ENCODE peak calls at places on chromosomes 16 and 17, in five cellular contexts. One of them, this sample, is unnamed.

GRCh38 chr17:73192219-73192893 is 499 bp upstream of the COG1 start:
- DNase-seq in H9: peak
- DNase-seq in mesenchymal stem cell: peak
- DNase-seq in IMR-90: peak
- DNase-seq in H1: peak
- DNase-seq in this sample: peak

GRCh38 chr17:76805319-76805718 is 62.9 kb upstream of the MGAT5B start:
- DNase-seq in H9: no peak
- DNase-seq in mesenchymal stem cell: peak
- DNase-seq in IMR-90: peak
- DNase-seq in H1: no peak
- DNase-seq in this sample: no peak

GRCh38 chr17:72399608-72400487 is 279.0 kb downstream of the SOX9 start:
- DNase-seq in H9: no peak
- DNase-seq in mesenchymal stem cell: no peak
- DNase-seq in IMR-90: no peak
- DNase-seq in H1: no peak
- DNase-seq in this sample: no peak

GRCh38 chr17:51857052-51857593 is 301.4 kb downstream of the CA10 start:
- DNase-seq in H9: peak
- DNase-seq in mesenchymal stem cell: no peak
- DNase-seq in IMR-90: no peak
- DNase-seq in H1: no peak
- DNase-seq in this sample: no peak

GRCh38 chr17:61728297-61728836 is 135.0 kb downstream of the BRIP1 start:
- DNase-seq in H9: no peak
- DNase-seq in mesenchymal stem cell: no peak
- DNase-seq in IMR-90: no peak
- DNase-seq in H1: no peak
- DNase-seq in this sample: no peak

GRCh38 chr17:7034955-7035590 is 742 bp upstream of the SLC16A13 start:
- DNase-seq in H9: no peak
- DNase-seq in mesenchymal stem cell: no peak
- DNase-seq in IMR-90: no peak
- DNase-seq in H1: no peak
- DNase-seq in this sample: no peak

GRCh38 chr16:525520-526180 is 1.9 kb upstream of the CAPN15 start:
- DNase-seq in H9: no peak
- DNase-seq in mesenchymal stem cell: peak
- DNase-seq in IMR-90: peak
- DNase-seq in H1: no peak
- DNase-seq in this sample: no peak

GRCh38 chr16:15548482-15548891 is 94.5 kb downstream of the MARF1 start:
- DNase-seq in H9: no peak
- DNase-seq in mesenchymal stem cell: no peak
- DNase-seq in IMR-90: peak
- DNase-seq in H1: no peak
- DNase-seq in this sample: no peak

GRCh38 chr17:51032850-51033249 is 87.8 kb downstream of the SPAG9 start:
- DNase-seq in H9: no peak
- DNase-seq in mesenchymal stem cell: no peak
- DNase-seq in IMR-90: peak
- DNase-seq in H1: no peak
- DNase-seq in this sample: no peak

GRCh38 chr17:63649813-63650212 is 27.6 kb downstream of the MAP3K3 start:
- DNase-seq in H9: no peak
- DNase-seq in mesenchymal stem cell: no peak
- DNase-seq in IMR-90: no peak
- DNase-seq in H1: no peak
- DNase-seq in this sample: no peak

GRCh38 chr16:82629441-82630027 is 2.8 kb downstream of the CDH13 start:
- DNase-seq in H9: no peak
- DNase-seq in mesenchymal stem cell: peak
- DNase-seq in IMR-90: peak
- DNase-seq in H1: no peak
- DNase-seq in this sample: no peak

GRCh38 chr17:68600123-68600880 is 865 bp downstream of the FAM20A start:
- DNase-seq in H9: peak
- DNase-seq in mesenchymal stem cell: peak
- DNase-seq in IMR-90: no peak
- DNase-seq in H1: peak
- DNase-seq in this sample: peak

GRCh38 chr16:17526956-17527355 is 56.2 kb upstream of the XYLT1 start:
- DNase-seq in H9: no peak
- DNase-seq in mesenchymal stem cell: no peak
- DNase-seq in IMR-90: no peak
- DNase-seq in H1: no peak
- DNase-seq in this sample: no peak

GRCh38 chr17:76972046-76972641 is 103.9 kb downstream of the MGAT5B start:
- DNase-seq in H9: no peak
- DNase-seq in mesenchymal stem cell: no peak
- DNase-seq in IMR-90: no peak
- DNase-seq in H1: no peak
- DNase-seq in this sample: no peak

GRCh38 chr17:15431766-15432165 is 35.7 kb downstream of the CDRT4 start:
- DNase-seq in H9: no peak
- DNase-seq in mesenchymal stem cell: no peak
- DNase-seq in IMR-90: no peak
- DNase-seq in H1: no peak
- DNase-seq in this sample: no peak

GRCh38 chr16:50497592-50497991 is 50.6 kb upstream of the NKD1 start:
- DNase-seq in H9: no peak
- DNase-seq in mesenchymal stem cell: no peak
- DNase-seq in IMR-90: peak
- DNase-seq in H1: no peak
- DNase-seq in this sample: no peak

GRCh38 chr17:63189082-63189481 is 223.0 kb downstream of the TANC2 start:
- DNase-seq in H9: no peak
- DNase-seq in mesenchymal stem cell: no peak
- DNase-seq in IMR-90: peak
- DNase-seq in H1: no peak
- DNase-seq in this sample: no peak

GRCh38 chr16:12646490-12647274 is 157.0 kb downstream of the CPPED1 start:
- DNase-seq in H9: no peak
- DNase-seq in mesenchymal stem cell: peak
- DNase-seq in IMR-90: no peak
- DNase-seq in H1: no peak
- DNase-seq in this sample: no peak

GRCh38 chr16:3774156-3774767 is 56.9 kb upstream of the TRAP1 start:
- DNase-seq in H9: no peak
- DNase-seq in mesenchymal stem cell: no peak
- DNase-seq in IMR-90: peak
- DNase-seq in H1: no peak
- DNase-seq in this sample: no peak

GRCh38 chr16:79283578-79283977 is 317.0 kb downstream of the MAF start:
- DNase-seq in H9: no peak
- DNase-seq in mesenchymal stem cell: no peak
- DNase-seq in IMR-90: no peak
- DNase-seq in H1: no peak
- DNase-seq in this sample: no peak

GRCh38 chr17:18960803-18961511 is 9.0 kb downstream of the SLC5A10 start:
- DNase-seq in H9: peak
- DNase-seq in mesenchymal stem cell: peak
- DNase-seq in IMR-90: peak
- DNase-seq in H1: peak
- DNase-seq in this sample: peak

GRCh38 chr17:80080081-80080480 is 21.3 kb upstream of the GAA start:
- DNase-seq in H9: no peak
- DNase-seq in mesenchymal stem cell: no peak
- DNase-seq in IMR-90: peak
- DNase-seq in H1: no peak
- DNase-seq in this sample: no peak

GRCh38 chr17:55098765-55099164 is 130.2 kb downstream of the STXBP4 start:
- DNase-seq in H9: no peak
- DNase-seq in mesenchymal stem cell: no peak
- DNase-seq in IMR-90: no peak
- DNase-seq in H1: no peak
- DNase-seq in this sample: no peak

GRCh38 chr17:78844301-78845005 is 3.8 kb upstream of the USP36 start:
- DNase-seq in H9: no peak
- DNase-seq in mesenchymal stem cell: peak
- DNase-seq in IMR-90: peak
- DNase-seq in H1: no peak
- DNase-seq in this sample: no peak

GRCh38 chr16:66979011-66979717 is 9.2 kb upstream of the CES4A start:
- DNase-seq in H9: no peak
- DNase-seq in mesenchymal stem cell: no peak
- DNase-seq in IMR-90: no peak
- DNase-seq in H1: no peak
- DNase-seq in this sample: no peak

GRCh38 chr17:57110152-57110542 is 25.1 kb downstream of the AKAP1 start:
- DNase-seq in H9: no peak
- DNase-seq in mesenchymal stem cell: no peak
- DNase-seq in IMR-90: no peak
- DNase-seq in H1: no peak
- DNase-seq in this sample: no peak

GRCh38 chr17:50478391-50479361 is at the start of gene RSAD1:
- DNase-seq in H9: peak
- DNase-seq in mesenchymal stem cell: peak
- DNase-seq in IMR-90: peak
- DNase-seq in H1: peak
- DNase-seq in this sample: peak

GRCh38 chr16:58339452-58339938 is 44.7 kb upstream of the PRSS54 start:
- DNase-seq in H9: peak
- DNase-seq in mesenchymal stem cell: peak
- DNase-seq in IMR-90: no peak
- DNase-seq in H1: no peak
- DNase-seq in this sample: no peak

GRCh38 chr17:57918017-57918895 is 37.0 kb downstream of the CUEDC1 start:
- DNase-seq in H9: no peak
- DNase-seq in mesenchymal stem cell: peak
- DNase-seq in IMR-90: peak
- DNase-seq in H1: no peak
- DNase-seq in this sample: no peak

GRCh38 chr16:16992986-16993783 is 477.6 kb downstream of the XYLT1 start:
- DNase-seq in H9: no peak
- DNase-seq in mesenchymal stem cell: no peak
- DNase-seq in IMR-90: no peak
- DNase-seq in H1: no peak
- DNase-seq in this sample: no peak

GRCh38 chr17:55443904-55444303 is 22.3 kb upstream of the MMD start:
- DNase-seq in H9: no peak
- DNase-seq in mesenchymal stem cell: no peak
- DNase-seq in IMR-90: no peak
- DNase-seq in H1: no peak
- DNase-seq in this sample: no peak

GRCh38 chr17:412211-413015 is 59.8 kb upstream of the RPH3AL start:
- DNase-seq in H9: no peak
- DNase-seq in mesenchymal stem cell: peak
- DNase-seq in IMR-90: peak
- DNase-seq in H1: peak
- DNase-seq in this sample: peak

GRCh38 chr16:74724820-74725549 is 24.3 kb upstream of the MLKL start:
- DNase-seq in H9: peak
- DNase-seq in mesenchymal stem cell: no peak
- DNase-seq in IMR-90: peak
- DNase-seq in H1: no peak
- DNase-seq in this sample: no peak

GRCh38 chr16:51545951-51546350 is 394.9 kb upstream of the SALL1 start:
- DNase-seq in H9: no peak
- DNase-seq in mesenchymal stem cell: no peak
- DNase-seq in IMR-90: no peak
- DNase-seq in H1: no peak
- DNase-seq in this sample: no peak
- H2BK15ac ChIP-seq in H9: no peak
- H2BK15ac ChIP-seq in mesenchymal stem cell: no peak
- H2BK15ac ChIP-seq in IMR-90: no peak
- H2BK15ac ChIP-seq in H1: no peak
- H2BK15ac ChIP-seq in this sample: no peak

DNA sequence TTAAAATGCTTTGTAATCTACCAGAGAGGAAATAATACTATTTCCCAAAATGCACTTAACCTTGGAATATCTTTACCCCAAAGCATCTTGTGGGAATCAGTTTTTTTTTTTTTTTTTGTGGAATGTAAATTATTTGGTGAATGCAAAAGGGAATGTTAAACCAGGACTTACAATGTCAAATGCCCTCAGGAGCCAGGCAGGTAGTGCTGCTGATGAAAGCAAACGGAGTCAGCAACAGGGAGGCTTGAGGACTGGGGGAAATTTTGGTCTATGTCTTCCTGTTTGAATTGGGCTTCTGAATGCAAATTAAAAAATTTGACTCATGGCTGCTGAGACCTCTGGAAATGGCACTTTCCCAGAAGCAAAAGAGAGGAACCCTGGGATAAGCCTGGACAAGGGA is 96.5 kb upstream of the NLRP1 start:
- DNase-seq in H9: peak
- DNase-seq in mesenchymal stem cell: no peak
- DNase-seq in IMR-90: no peak
- DNase-seq in H1: no peak
- DNase-seq in this sample: no peak
- H3K14ac ChIP-seq in H9: no peak
- H3K14ac ChIP-seq in mesenchymal stem cell: no peak
- H3K14ac ChIP-seq in IMR-90: no peak
- H3K14ac ChIP-seq in H1: no peak
- H3K14ac ChIP-seq in this sample: no peak

DNA sequence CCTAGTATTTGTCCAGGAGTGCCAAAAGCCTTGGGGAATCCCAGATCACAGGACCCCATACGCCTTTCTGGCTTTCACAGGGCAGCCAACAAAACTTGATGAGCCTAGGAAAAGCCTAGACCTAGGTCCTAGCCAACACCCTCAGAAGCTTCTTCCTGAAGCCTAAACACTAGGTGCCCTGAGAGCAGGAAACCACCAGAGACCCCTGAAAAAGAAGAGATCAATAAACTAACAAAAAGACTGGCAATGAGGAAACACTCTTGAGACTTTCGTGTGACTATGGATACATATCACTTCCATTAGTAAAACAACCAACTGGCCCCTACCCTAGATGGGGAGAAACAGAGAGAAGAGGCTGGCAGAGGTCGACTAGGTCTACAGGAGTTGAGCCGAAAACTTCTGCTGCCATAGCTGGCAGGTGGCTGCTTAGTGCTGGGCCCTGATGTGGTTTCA is 1.2 kb downstream of the ORMDL3 start:
- DNase-seq in H9: no peak
- DNase-seq in mesenchymal stem cell: no peak
- DNase-seq in IMR-90: no peak
- DNase-seq in H1: no peak
- DNase-seq in this sample: no peak
- H3K27ac ChIP-seq in H9: no peak
- H3K27ac ChIP-seq in mesenchymal stem cell: no peak
- H3K27ac ChIP-seq in IMR-90: no peak
- H3K27ac ChIP-seq in H1: no peak
- H3K27ac ChIP-seq in this sample: no peak

DNA sequence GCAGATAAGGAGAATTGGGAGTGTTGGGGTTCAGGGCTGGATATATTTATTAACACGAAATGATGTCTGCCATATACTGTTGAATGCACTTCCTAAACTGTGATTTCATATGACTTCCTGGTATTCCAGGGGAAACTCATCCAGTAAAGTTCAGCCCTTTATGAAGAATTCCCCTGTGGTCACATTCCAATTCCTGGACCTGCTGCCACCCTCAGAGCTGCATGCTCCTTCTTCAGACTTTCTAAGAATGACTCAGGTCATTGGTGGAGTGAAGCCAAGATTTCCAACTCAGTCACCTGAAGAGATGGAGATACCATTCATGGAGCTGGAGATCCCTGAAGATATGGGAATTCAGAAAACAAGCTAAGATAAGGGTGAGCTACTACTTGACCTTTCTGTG is 114.2 kb upstream of the TMEM97 start:
- DNase-seq in H9: no peak
- DNase-seq in mesenchymal stem cell: no peak
- DNase-seq in IMR-90: peak
- DNase-seq in H1: no peak
- DNase-seq in this sample: no peak
- H2BK15ac ChIP-seq in H9: no peak
- H2BK15ac ChIP-seq in mesenchymal stem cell: no peak
- H2BK15ac ChIP-seq in IMR-90: no peak
- H2BK15ac ChIP-seq in H1: no peak
- H2BK15ac ChIP-seq in this sample: no peak